ENCODE peak calls at places on chromosomes 13 and 19, in eight cellular contexts. N is AG10803, D is HFF-Myc, B is cardiac muscle cell, Z is bronchial epithelial cell, R is Peyer's patch, Y is cardiac fibroblast, L is upper lobe of right lung. V is an unnamed sample.

GRCh38 chr13:113906566-113906965 is 42.7 kb upstream of the GAS6 start:
- DNase-seq in N (no peak), D (no peak), B (no peak), Z (no peak), R (no peak), Y (no peak), L (no peak), V (no peak)

GRCh38 chr19:46725859-46726393 is 9.0 kb upstream of the PRKD2 start:
- DNase-seq in N (no peak), D (no peak), B (no peak), Z (no peak), R (no peak), Y (no peak), L (no peak), V (no peak)

GRCh38 chr13:101425156-101425471 is 8.8 kb upstream of the NALCN start:
- DNase-seq in N (no peak), D (no peak), B (no peak), Z (no peak), R (no peak), Y (no peak), L (no peak), V (no peak)

GRCh38 chr19:33376423-33376822 is 2.9 kb downstream of the CEBPG start:
- DNase-seq in N (peak), D (peak), B (no peak), Z (peak), R (no peak), Y (peak), L (no peak), V (no peak)

GRCh38 chr19:10352764-10353671 is 13.6 kb upstream of the ICAM3 start:
- DNase-seq in N (no peak), D (no peak), B (peak), Z (no peak), R (no peak), Y (peak), L (no peak), V (no peak)

GRCh38 chr13:32354040-32354439 is 38.7 kb downstream of the BRCA2 start:
- DNase-seq in N (no peak), D (no peak), B (no peak), Z (no peak), R (no peak), Y (no peak), L (no peak), V (no peak)

GRCh38 chr19:55605637-55606470 is at the start of gene ZNF865:
- DNase-seq in N (peak), D (peak), B (peak), Z (peak), R (peak), Y (peak), L (peak), V (no peak)

GRCh38 chr19:10660346-10660745 is 6.2 kb downstream of the ILF3 start:
- DNase-seq in N (no peak), D (no peak), B (no peak), Z (peak), R (no peak), Y (no peak), L (no peak), V (no peak)

GRCh38 chr19:28961772-28962500 is 251.0 kb downstream of the UQCRFS1 start:
- DNase-seq in N (peak), D (no peak), B (no peak), Z (no peak), R (no peak), Y (peak), L (no peak), V (peak)

GRCh38 chr19:39795001-39795400 is 16.3 kb downstream of the LEUTX start:
- DNase-seq in N (no peak), D (no peak), B (no peak), Z (no peak), R (no peak), Y (no peak), L (no peak), V (no peak)

GRCh38 chr13:77820431-77821149 is 98.0 kb downstream of the EDNRB start:
- DNase-seq in N (no peak), D (no peak), B (no peak), Z (no peak), R (no peak), Y (no peak), L (no peak), V (no peak)

GRCh38 chr13:55000043-55000442 is 1971.4 kb downstream of the OLFM4 start:
- DNase-seq in N (no peak), D (no peak), B (no peak), Z (no peak), R (no peak), Y (no peak), L (no peak), V (no peak)

GRCh38 chr13:110538632-110539031 is 22.9 kb downstream of the RAB20 start:
- DNase-seq in N (no peak), D (no peak), B (no peak), Z (no peak), R (no peak), Y (peak), L (no peak), V (no peak)

GRCh38 chr19:18379803-18380747 is 5.9 kb upstream of the GDF15 start:
- DNase-seq in N (peak), D (peak), B (no peak), Z (peak), R (peak), Y (peak), L (peak), V (peak)

GRCh38 chr13:102914629-102914935 is 68.8 kb downstream of the ERCC5 start:
- DNase-seq in N (no peak), D (no peak), B (no peak), Z (no peak), R (no peak), Y (no peak), L (no peak), V (no peak)

GRCh38 chr13:111389621-111390521 is 69.4 kb downstream of the TEX29 start:
- DNase-seq in N (no peak), D (no peak), B (no peak), Z (no peak), R (no peak), Y (no peak), L (peak), V (no peak)

GRCh38 chr19:46659151-46660007 is 1.6 kb downstream of the DACT3 start:
- DNase-seq in N (peak), D (no peak), B (peak), Z (no peak), R (no peak), Y (no peak), L (peak), V (no peak)

GRCh38 chr13:106197506-106197905 is 338.0 kb downstream of the EFNB2 start:
- DNase-seq in N (no peak), D (no peak), B (no peak), Z (no peak), R (no peak), Y (no peak), L (no peak), V (peak)

GRCh38 chr13:30142502-30143211 is 164.7 kb downstream of the KATNAL1 start:
- DNase-seq in N (peak), D (peak), B (no peak), Z (peak), R (no peak), Y (peak), L (no peak), V (peak)

GRCh38 chr13:24854311-24854710 is 90.3 kb downstream of the RNF17 start:
- DNase-seq in N (peak), D (no peak), B (no peak), Z (peak), R (no peak), Y (no peak), L (no peak), V (no peak)

GRCh38 chr13:24863748-24864540 is 100.0 kb downstream of the RNF17 start:
- DNase-seq in N (no peak), D (no peak), B (no peak), Z (no peak), R (no peak), Y (no peak), L (no peak), V (no peak)

GRCh38 chr13:24861617-24862362 is 97.8 kb downstream of the RNF17 start:
- DNase-seq in N (no peak), D (no peak), B (no peak), Z (no peak), R (no peak), Y (no peak), L (no peak), V (no peak)

GRCh38 chr13:24860775-24861174 is 96.8 kb downstream of the RNF17 start:
- DNase-seq in N (no peak), D (no peak), B (no peak), Z (no peak), R (no peak), Y (no peak), L (no peak), V (no peak)

DNA sequence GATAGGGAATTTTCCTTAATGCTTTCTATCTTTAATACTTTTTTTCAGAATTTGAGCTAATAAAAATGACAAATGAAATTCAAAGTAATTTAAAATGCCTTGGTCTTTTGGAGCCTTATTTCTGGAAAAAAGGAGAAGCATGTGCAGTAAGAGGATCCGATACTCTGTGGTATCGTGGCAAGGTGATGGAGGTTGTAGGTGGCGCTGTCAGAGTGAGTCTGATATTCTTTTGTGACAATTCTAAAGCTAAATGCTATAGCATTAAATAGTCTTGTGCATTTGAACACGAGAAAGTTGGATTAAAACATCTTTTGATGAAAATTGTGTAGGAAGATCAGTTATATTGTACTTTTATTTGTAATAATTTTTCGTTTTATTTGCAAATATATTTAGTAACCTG is 95.0 kb downstream of the RNF17 start:
- DNase-seq in N (no peak), D (no peak), B (no peak), Z (no peak), R (no peak), Y (no peak), L (no peak), V (no peak)
- TF ChIP-seq CTCF in N (no peak), D (no peak), B (no peak), Z (no peak), R (no peak), Y (no peak), L (no peak), V (no peak)

GRCh38 chr19:5397804-5398692 is 57.2 kb upstream of the ZNRF4 start:
- DNase-seq in N (no peak), D (no peak), B (peak), Z (no peak), R (no peak), Y (no peak), L (no peak), V (no peak)
- TF ChIP-seq CTCF in N (no peak), D (no peak), B (no peak), Z (no peak), R (no peak), Y (no peak), L (no peak), V (no peak)

GRCh38 chr19:50632151-50632835 is 7.4 kb downstream of the SYT3 start:
- DNase-seq in N (no peak), D (no peak), B (no peak), Z (no peak), R (no peak), Y (no peak), L (no peak), V (no peak)
- TF ChIP-seq CTCF in N (no peak), D (no peak), B (no peak), Z (no peak), R (no peak), Y (peak), L (no peak), V (no peak)

DNA sequence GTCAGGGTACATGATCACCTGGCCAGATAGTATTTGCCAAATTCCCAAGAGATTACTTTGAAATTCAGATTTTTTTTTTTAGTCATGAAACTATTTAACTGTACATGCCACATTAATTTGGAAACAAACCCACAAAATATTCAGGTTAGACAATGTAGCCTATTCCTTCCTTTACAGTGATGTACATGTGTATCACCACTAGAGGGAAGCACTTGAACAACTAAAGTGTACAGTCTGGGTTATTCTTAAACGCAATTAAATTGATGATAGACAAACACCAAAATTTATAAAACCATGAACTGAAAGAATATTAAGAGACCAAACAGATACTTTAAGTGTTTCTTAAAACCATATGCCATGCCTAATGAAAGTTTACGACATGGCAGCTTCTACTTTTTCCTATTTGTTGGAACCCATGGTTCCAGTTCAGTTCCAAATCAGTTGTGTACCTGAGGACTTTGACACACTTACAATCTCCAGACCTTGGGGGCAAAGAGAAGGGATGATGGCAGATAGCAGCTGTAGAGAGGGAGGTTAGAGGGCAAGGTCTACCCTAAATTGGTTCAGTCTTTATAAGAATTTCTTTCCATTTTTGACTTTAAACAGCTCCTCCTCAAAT is 52.8 kb downstream of the TNFSF13B start:
- DNase-seq in N (peak), D (peak), B (peak), Z (peak), R (no peak), Y (peak), L (no peak), V (no peak)
- TF ChIP-seq CTCF in N (peak), D (peak), B (peak), Z (peak), R (peak), Y (peak), L (peak), V (peak)

GRCh38 chr13:51339952-51340732 is 651 bp downstream of the SERPINE3 start:
- DNase-seq in N (no peak), D (no peak), B (no peak), Z (peak), R (no peak), Y (peak), L (no peak), V (no peak)

GRCh38 chr13:51333421-51333820 is 6.1 kb upstream of the SERPINE3 start:
- DNase-seq in N (no peak), D (no peak), B (no peak), Z (no peak), R (no peak), Y (no peak), L (no peak), V (no peak)

GRCh38 chr13:51333826-51334225 is 5.7 kb upstream of the SERPINE3 start:
- DNase-seq in N (no peak), D (no peak), B (no peak), Z (no peak), R (no peak), Y (no peak), L (no peak), V (no peak)

GRCh38 chr13:51339354-51339753 is at the start of gene SERPINE3:
- DNase-seq in N (no peak), D (no peak), B (no peak), Z (no peak), R (no peak), Y (no peak), L (no peak), V (no peak)

GRCh38 chr13:51336746-51337145 is 2.7 kb upstream of the SERPINE3 start:
- DNase-seq in N (no peak), D (no peak), B (no peak), Z (no peak), R (no peak), Y (no peak), L (no peak), V (no peak)
- TF ChIP-seq CTCF in N (no peak), D (no peak), B (no peak), Z (no peak), R (no peak), Y (no peak), L (no peak), V (no peak)

GRCh38 chr13:35797946-35798345 is 321.5 kb upstream of the MAB21L1 start:
- DNase-seq in N (peak), D (no peak), B (no peak), Z (no peak), R (no peak), Y (peak), L (no peak), V (no peak)

GRCh38 chr13:35797244-35797643 is 320.8 kb upstream of the MAB21L1 start:
- DNase-seq in N (no peak), D (no peak), B (peak), Z (no peak), R (no peak), Y (no peak), L (no peak), V (no peak)

GRCh38 chr13:35793823-35794222 is 317.3 kb upstream of the MAB21L1 start:
- DNase-seq in N (peak), D (no peak), B (no peak), Z (no peak), R (no peak), Y (no peak), L (no peak), V (no peak)

GRCh38 chr13:35794734-35795389 is 318.4 kb upstream of the MAB21L1 start:
- DNase-seq in N (peak), D (no peak), B (peak), Z (no peak), R (no peak), Y (no peak), L (no peak), V (no peak)

GRCh38 chr13:35796627-35797026 is 320.1 kb upstream of the MAB21L1 start:
- DNase-seq in N (no peak), D (no peak), B (no peak), Z (no peak), R (no peak), Y (no peak), L (no peak), V (no peak)
- TF ChIP-seq CTCF in N (no peak), D (no peak), B (no peak), Z (no peak), R (no peak), Y (no peak), L (no peak), V (no peak)